ENCODE peak calls at places on chromosomes 16 and 17, in four cellular contexts. D, L, J and U are unnamed samples. For H3K4me1, the result is how much of the 10 kb centered on the place peaks cover.

GRCh38 chr16:53103811-53104210 is 49.0 kb downstream of the CHD9 start:
- DNase-seq in D (peak), L (no peak), J (no peak), U (no peak)

GRCh38 chr17:19264681-19265080 is 27.5 kb downstream of the EPN2 start:
- DNase-seq in D (no peak), L (no peak), J (peak), U (no peak)

GRCh38 chr17:2101448-2102257 is 46.8 kb downstream of the HIC1 start:
- DNase-seq in D (peak), L (peak), J (peak), U (no peak)

GRCh38 chr17:76725580-76726230 is 701 bp downstream of the JMJD6 start:
- DNase-seq in D (no peak), L (peak), J (peak), U (no peak)

GRCh38 chr17:20206591-20206990 is 197.4 kb downstream of the SPECC1 start:
- DNase-seq in D (peak), L (no peak), J (peak), U (no peak)

GRCh38 chr16:57045694-57046381 is 46.5 kb upstream of the CPNE2 start:
- DNase-seq in D (peak), L (no peak), J (no peak), U (no peak)

GRCh38 chr16:48609453-48610023 is 442 bp downstream of the N4BP1 start:
- DNase-seq in D (peak), L (no peak), J (peak), U (no peak)

GRCh38 chr17:48515925-48516900 is 14.6 kb downstream of the HOXB1 start:
- DNase-seq in D (no peak), L (no peak), J (no peak), U (no peak)

GRCh38 chr17:6796887-6797490 is 21.0 kb downstream of the FBXO39 start:
- DNase-seq in D (peak), L (no peak), J (no peak), U (peak)

GRCh38 chr17:18327556-18327955 is 12.5 kb downstream of the SMCR8 start:
- DNase-seq in D (no peak), L (no peak), J (no peak), U (no peak)

GRCh38 chr17:66755101-66755943 is 79.6 kb upstream of the CACNG5 start:
- DNase-seq in D (no peak), L (no peak), J (no peak), U (no peak)

GRCh38 chr16:10906914-10907756 is 30.1 kb downstream of the CIITA start:
- DNase-seq in D (no peak), L (no peak), J (no peak), U (no peak)

GRCh38 chr17:53470626-53471025 is 352.1 kb upstream of the KIF2B start:
- DNase-seq in D (peak), L (no peak), J (no peak), U (no peak)

GRCh38 chr16:698911-699671 is 6.5 kb downstream of the FBXL16 start:
- DNase-seq in D (no peak), L (no peak), J (no peak), U (no peak)
- H3K4me1 ChIP-seq in D (under half), L (half or more), J (under half), U (under half)

DNA sequence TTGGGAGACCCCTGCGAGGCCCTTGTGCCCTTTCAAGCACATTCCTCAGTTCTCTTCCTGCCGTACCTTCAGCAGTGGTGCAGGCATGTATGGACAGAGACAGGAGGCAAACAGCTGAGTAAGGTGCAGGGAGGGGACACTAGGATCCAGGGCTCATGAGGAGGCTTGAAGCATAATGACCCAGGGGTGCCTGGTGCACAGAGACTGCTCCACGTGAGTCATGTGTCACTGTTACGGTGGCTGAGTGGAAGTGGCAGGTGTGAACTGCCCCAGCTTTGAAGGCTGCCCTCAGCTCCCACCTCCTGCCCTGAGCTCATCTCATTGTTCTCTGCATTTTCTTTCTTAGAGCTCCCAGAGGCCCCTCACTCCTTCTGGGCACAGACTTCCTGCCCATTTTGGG is 124.8 kb downstream of the NTN1 start:
- DNase-seq in D (no peak), L (no peak), J (no peak), U (no peak)
- H3K4me3 ChIP-seq in D (no peak), L (no peak), J (no peak), U (no peak)

GRCh38 chr17:61476476-61477203 is 24.4 kb downstream of the TBX4 start:
- DNase-seq in D (no peak), L (no peak), J (no peak), U (no peak)
- H3K4me1 ChIP-seq in D (half or more), L (under half), J (under half), U (under half)

DNA sequence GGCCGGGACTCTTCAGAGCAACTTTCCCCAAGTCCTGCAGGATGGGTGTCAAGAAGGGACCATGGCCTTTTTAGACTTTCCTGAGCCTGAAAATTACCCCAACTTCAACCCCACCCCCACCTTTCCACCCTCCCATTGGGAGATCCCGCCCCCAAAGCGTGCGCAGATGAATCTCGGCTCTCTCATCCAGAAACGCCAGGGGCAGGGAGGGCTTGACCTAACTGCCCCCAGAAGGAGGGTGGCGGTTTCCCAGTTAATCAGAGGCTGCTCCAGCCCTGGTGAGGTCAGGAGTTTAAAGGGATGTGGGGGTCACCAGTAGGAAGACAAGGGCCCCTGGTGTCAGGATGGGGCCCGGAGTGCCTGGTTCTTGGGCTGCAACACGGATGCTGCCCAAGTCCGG is 480 bp downstream of the KIF19 start:
- DNase-seq in D (no peak), L (no peak), J (no peak), U (no peak)
- H3K4me3 ChIP-seq in D (no peak), L (peak), J (peak), U (no peak)

GRCh38 chr17:57582881-57583756 is 162.0 kb downstream of the CCDC182 start:
- DNase-seq in D (no peak), L (no peak), J (no peak), U (no peak)

GRCh38 chr17:57579245-57579644 is 165.9 kb downstream of the CCDC182 start:
- DNase-seq in D (no peak), L (no peak), J (no peak), U (no peak)

GRCh38 chr17:57578608-57578990 is 166.5 kb downstream of the CCDC182 start:
- DNase-seq in D (peak), L (no peak), J (no peak), U (no peak)

GRCh38 chr17:57577751-57578607 is 167.1 kb downstream of the CCDC182 start:
- DNase-seq in D (peak), L (no peak), J (peak), U (peak)

DNA sequence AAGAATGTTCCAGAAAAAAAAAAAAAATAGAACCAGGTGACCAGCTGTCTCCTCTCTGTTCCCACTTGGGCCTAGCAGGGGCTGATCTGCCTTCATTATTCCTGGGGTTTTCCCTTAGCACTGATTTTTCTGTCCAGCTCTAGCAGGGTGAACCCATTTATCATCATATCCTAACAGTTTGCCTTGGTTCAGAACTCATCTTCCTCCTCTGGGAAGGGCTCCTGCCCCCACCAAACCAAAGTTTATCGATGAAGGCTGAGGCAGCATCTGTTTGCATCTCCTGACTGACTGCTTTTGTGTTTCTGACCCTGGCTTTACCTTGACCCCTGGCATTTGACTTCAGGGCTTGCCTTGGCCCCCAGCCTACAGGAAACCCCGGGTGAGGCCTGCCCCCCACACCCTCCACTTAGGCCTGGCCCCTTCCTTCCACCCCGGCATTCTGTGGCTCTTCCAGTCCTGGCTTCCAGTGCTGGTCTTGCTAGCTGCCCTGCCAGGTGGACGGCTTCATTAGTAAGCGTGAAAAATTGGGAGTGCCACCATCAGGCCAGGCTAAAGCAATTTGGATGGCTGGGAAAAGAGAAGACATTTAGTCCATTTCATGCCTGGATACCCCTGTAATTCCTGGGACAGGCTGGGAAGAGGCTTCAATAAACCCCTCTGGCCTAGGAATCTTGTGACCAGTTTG is 164.9 kb downstream of the CCDC182 start:
- DNase-seq in D (no peak), L (no peak), J (no peak), U (no peak)
- H3K4me1 ChIP-seq in D (under half), L (under half), J (under half), U (under half)

GRCh38 chr16:83887088-83887487 is 11.8 kb upstream of the MLYCD start:
- DNase-seq in D (no peak), L (no peak), J (no peak), U (no peak)
- H3K4me3 ChIP-seq in D (no peak), L (no peak), J (no peak), U (no peak)